ENCODE peak calls at places on chromosomes 3 and 15, in six cellular contexts. A is fibroblast of pulmonary artery, V is RWPE1, D is fibroblast of lung, E is breast epithelium, X is astrocyte. I is an unnamed sample.

GRCh38 chr15:63950911-63951481 is 95.3 kb downstream of the DAPK2 start:
- DNase-seq in A (peak; percentile 46), V (peak; percentile 51), D (peak; percentile 95), E (no peak), X (peak; percentile 94), I (peak; percentile 73)

GRCh38 chr15:61654918-61655317 is 405.3 kb downstream of the VPS13C start:
- DNase-seq in A (no peak), V (no peak), D (no peak), E (peak; percentile 35), X (no peak), I (no peak)

GRCh38 chr15:67685008-67685599 is 140.2 kb upstream of the SKOR1 start:
- DNase-seq in A (peak; percentile 63), V (no peak), D (peak; percentile 50), E (no peak), X (peak; percentile 31), I (peak; percentile 60)

GRCh38 chr3:24520941-24521305 is 26.3 kb upstream of the THRB start:
- DNase-seq in A (no peak), V (no peak), D (no peak), E (no peak), X (no peak), I (no peak)

GRCh38 chr15:38600241-38600640 is 35.6 kb upstream of the RASGRP1 start:
- DNase-seq in A (no peak), V (no peak), D (no peak), E (no peak), X (no peak), I (no peak)

GRCh38 chr15:70341566-70341965 is 243.8 kb upstream of the TLE3 start:
- DNase-seq in A (no peak), V (no peak), D (no peak), E (peak; percentile 6), X (no peak), I (no peak)

GRCh38 chr3:196063456-196063855 is 18.4 kb downstream of the TFRC start:
- DNase-seq in A (no peak), V (no peak), D (peak; percentile 71), E (no peak), X (peak; percentile 59), I (no peak)

GRCh38 chr3:2375371-2375770 is 276.7 kb downstream of the CNTN4 start:
- DNase-seq in A (no peak), V (no peak), D (no peak), E (no peak), X (no peak), I (no peak)

GRCh38 chr3:46565607-46566039 is 479 bp downstream of the LRRC2 start:
- DNase-seq in A (no peak), V (no peak), D (peak; percentile 6), E (no peak), X (no peak), I (no peak)

GRCh38 chr15:52227456-52227855 is 36.3 kb upstream of the GNB5 start:
- DNase-seq in A (peak; percentile 91), V (peak; percentile 80), D (peak; percentile 76), E (peak; percentile 60), X (peak; percentile 70), I (peak; percentile 73)

GRCh38 chr15:26864664-26865191 is 2.1 kb upstream of the GABRA5 start:
- DNase-seq in A (peak; percentile 50), V (peak; percentile 37), D (peak; percentile 40), E (no peak), X (peak; percentile 22), I (no peak)

GRCh38 chr3:187520027-187520945 is 149.9 kb downstream of the SST start:
- DNase-seq in A (no peak), V (no peak), D (peak; percentile 34), E (peak; percentile 19), X (peak; percentile 24), I (no peak)

GRCh38 chr15:41241251-41241964 is 10.3 kb downstream of the CHP1 start:
- DNase-seq in A (peak; percentile 29), V (no peak), D (no peak), E (no peak), X (no peak), I (no peak)

GRCh38 chr3:49399467-49399866 is 12.3 kb downstream of the RHOA start:
- DNase-seq in A (no peak), V (no peak), D (peak; percentile 61), E (no peak), X (peak; percentile 40), I (no peak)

DNA sequence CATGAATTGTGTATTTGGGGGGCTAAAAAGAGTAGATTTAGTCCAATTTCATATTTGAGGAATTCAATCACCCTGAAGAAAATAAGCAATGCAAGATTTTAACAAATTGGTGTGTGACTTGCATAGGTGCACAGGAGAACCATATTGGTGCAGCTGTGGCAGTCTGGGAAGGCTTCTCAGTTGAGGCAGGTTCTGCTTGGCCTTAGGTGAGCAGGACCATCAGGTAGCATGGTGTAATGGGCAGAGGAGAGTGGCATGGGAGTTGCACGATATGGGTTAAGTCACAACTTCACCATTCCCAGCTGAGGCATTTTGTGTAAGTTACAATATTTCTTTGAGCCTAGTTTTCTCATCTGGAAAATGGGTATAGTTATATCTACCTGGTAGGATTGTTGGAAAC is 10.5 kb downstream of the EBLN2 start:
- DNase-seq in A (no peak), V (no peak), D (no peak), E (no peak), X (no peak), I (no peak)
- TF ChIP-seq CTCF in A (no peak), V (no peak), D (no peak), E (no peak), X (no peak), I (no peak)

GRCh38 chr3:149906036-149906435 is 64.7 kb downstream of the PFN2 start:
- DNase-seq in A (no peak), V (no peak), D (no peak), E (no peak), X (no peak), I (no peak)

GRCh38 chr3:149898771-149899170 is 71.9 kb downstream of the PFN2 start:
- DNase-seq in A (peak; percentile 88), V (no peak), D (peak; percentile 89), E (no peak), X (peak; percentile 85), I (peak; percentile 26)

GRCh38 chr3:149900322-149900721 is 70.4 kb downstream of the PFN2 start:
- DNase-seq in A (no peak), V (no peak), D (no peak), E (no peak), X (no peak), I (no peak)

GRCh38 chr3:149901770-149902169 is 68.9 kb downstream of the PFN2 start:
- DNase-seq in A (no peak), V (no peak), D (no peak), E (no peak), X (no peak), I (no peak)

GRCh38 chr3:149902498-149903139 is 68.1 kb downstream of the PFN2 start:
- DNase-seq in A (peak; percentile 24), V (no peak), D (no peak), E (no peak), X (no peak), I (peak; percentile 0)
- TF ChIP-seq CTCF in A (peak; percentile 36), V (peak; percentile 30), D (peak; percentile 34), E (no peak), X (peak; percentile 28), I (no peak)

DNA sequence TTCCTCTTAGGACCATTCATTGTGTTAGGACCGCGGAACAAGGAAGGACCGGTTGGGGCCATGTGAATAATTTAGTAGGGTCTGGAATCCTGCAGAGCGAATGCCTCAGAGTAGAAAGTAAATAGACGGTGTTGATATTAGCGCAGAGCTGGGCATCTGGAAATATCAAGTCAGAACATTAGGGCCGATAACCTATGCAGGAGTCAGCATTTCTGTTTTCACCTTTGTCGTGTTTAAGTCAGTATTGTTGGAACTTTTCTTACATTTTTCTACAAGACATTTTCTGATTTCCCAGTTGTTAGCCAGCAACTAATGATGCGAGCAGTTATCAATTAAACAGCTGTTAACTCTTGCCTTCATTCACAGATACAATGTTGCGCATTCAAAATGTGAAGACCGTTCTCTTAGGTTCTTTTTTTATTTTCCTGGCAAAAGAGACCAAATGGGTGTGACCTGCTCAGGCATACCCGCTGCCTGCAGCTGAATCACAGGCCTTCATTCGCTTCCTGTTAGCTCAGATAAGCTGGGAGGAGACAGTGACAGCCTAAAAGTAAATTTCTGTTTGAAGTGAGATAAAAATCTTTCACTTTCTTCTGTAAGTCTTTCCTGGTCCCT is 964 bp upstream of the PKM start:
- DNase-seq in A (peak; percentile 78), V (peak; percentile 74), D (peak; percentile 88), E (no peak), X (peak; percentile 84), I (peak; percentile 80)
- TF ChIP-seq CTCF in A (no peak), V (no peak), D (no peak), E (no peak), X (no peak), I (no peak)

DNA sequence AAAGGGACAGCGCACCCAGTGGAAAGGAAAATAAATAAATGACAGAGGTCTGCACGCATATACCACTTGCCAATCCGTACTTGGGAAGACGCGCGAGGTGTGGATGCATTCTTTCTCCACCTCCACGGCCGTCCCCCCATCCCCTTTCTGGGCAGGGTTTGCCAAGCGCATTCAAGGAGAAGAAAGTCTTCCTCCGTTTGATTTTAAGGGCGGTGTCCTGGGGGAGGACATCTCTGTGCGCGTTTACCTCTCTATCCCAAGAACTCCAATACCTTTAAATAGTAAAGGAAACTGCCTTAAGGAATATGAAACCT is 576 bp upstream of the MB21D2 start:
- DNase-seq in A (no peak), V (no peak), D (no peak), E (no peak), X (no peak), I (no peak)
- TF ChIP-seq CTCF in A (no peak), V (no peak), D (peak; percentile 10), E (no peak), X (no peak), I (no peak)

GRCh38 chr15:92881838-92882696 is 18.1 kb upstream of the CHD2 start:
- DNase-seq in A (peak; percentile 100), V (peak; percentile 100), D (peak; percentile 100), E (peak; percentile 100), X (peak; percentile 99), I (peak; percentile 99)
- TF ChIP-seq CTCF in A (no peak), V (no peak), D (no peak), E (peak; percentile 12), X (no peak), I (no peak)

I was measured in MCF 10A.